ENCODE peak calls at places on chromosomes 7 and 10, in five cellular contexts. H is uterus; Q is activated CD8-positive, alpha-beta memory T cell treated with anti-CD3 and anti-CD28 coated beads, Interleukin-2, amount 50 U/mL, for 4 hours; W is lung; L is SK-N-SH. N is an unnamed sample.
A peak's percentile ranks its signal among the peaks of the same experiment; 100 is the strongest.

GRCh38 chr7:66958708-66959350 is 36.6 kb downstream of the SBDS start:
- DNase-seq in H (no peak), Q (no peak), W (no peak), L (no peak), N (no peak)

GRCh38 chr7:98870071-98870651 is 347 bp upstream of the TMEM130 start:
- DNase-seq in Q (peak; percentile 74), H (peak; percentile 20), W (peak; percentile 34), L (peak; percentile 86), N (no peak)

GRCh38 chr10:120426306-120426705 is 30.7 kb upstream of the PLPP4 start:
- DNase-seq in H (no peak), L (no peak), Q (no peak), W (no peak), N (no peak)

GRCh38 chr7:112538859-112539258 is 58.1 kb downstream of the LSMEM1 start:
- DNase-seq in H (no peak), L (no peak), Q (no peak), W (no peak), N (no peak)

GRCh38 chr10:29826221-29826620 is 191.4 kb upstream of the SVIL start:
- DNase-seq in Q (no peak), H (no peak), L (no peak), W (no peak), N (no peak)

GRCh38 chr10:96338279-96338925 is 20.4 kb downstream of the OPALIN start:
- DNase-seq in W (no peak), H (no peak), L (no peak), Q (no peak), N (no peak)

GRCh38 chr10:116721991-116722392 is 20.4 kb downstream of the HSPA12A start:
- DNase-seq in L (peak; percentile 74), H (no peak), Q (no peak), W (no peak), N (no peak)

GRCh38 chr10:35346248-35346647 is 9.9 kb downstream of the CCNY start:
- DNase-seq in L (no peak), W (no peak), H (no peak), Q (no peak), N (no peak)

GRCh38 chr10:78856421-78856820 is 212.3 kb upstream of the ZMIZ1 start:
- DNase-seq in W (no peak), Q (no peak), H (no peak), L (no peak), N (no peak)

GRCh38 chr7:16615234-16615633 is 30.3 kb downstream of the ANKMY2 start:
- DNase-seq in Q (no peak), W (no peak), L (no peak), H (no peak), N (no peak)

GRCh38 chr10:124477614-124478363 is 16.2 kb downstream of the LHPP start:
- DNase-seq in Q (no peak), L (no peak), H (no peak), W (no peak), N (no peak)

GRCh38 chr10:112721080-112721698 is 228.9 kb upstream of the TCF7L2 start:
- DNase-seq in Q (no peak), W (no peak), L (no peak), H (no peak), N (no peak)